ENCODE peak calls at places on chromosomes 13 and 19, in nine cellular contexts. E, T, O, D, G, P, K, A and W are unnamed samples.

GRCh38 chr19:17385878-17386611 is 8.0 kb downstream of the CCDC194 start:
- DNase-seq in E (peak; percentile 68), T (peak; percentile 52), O (peak; percentile 74), D (peak; percentile 59), G (peak; percentile 81), P (peak; percentile 58), K (peak; percentile 46), A (peak; percentile 65), W (no peak)

GRCh38 chr13:91323349-91323748 is 24.1 kb upstream of the MIR17HG start:
- DNase-seq in E (no peak), T (no peak), O (no peak), D (no peak), G (no peak), P (no peak), K (no peak), A (no peak), W (no peak)

GRCh38 chr19:3135961-3136683 is at the start of gene GNA15:
- DNase-seq in E (no peak), T (peak; percentile 37), O (peak; percentile 58), D (peak; percentile 70), G (no peak), P (peak; percentile 28), K (no peak), A (no peak), W (no peak)

GRCh38 chr13:52359534-52359933 is 46.4 kb downstream of the THSD1 start:
- DNase-seq in E (no peak), T (no peak), O (no peak), D (no peak), G (peak; percentile 69), P (no peak), K (no peak), A (peak; percentile 25), W (no peak)

GRCh38 chr19:48194041-48194871 is 23.8 kb downstream of the ZSWIM9 start:
- DNase-seq in E (no peak), T (no peak), O (no peak), D (no peak), G (peak; percentile 21), P (peak; percentile 13), K (no peak), A (peak; percentile 33), W (no peak)

GRCh38 chr13:26847281-26847680 is 86.7 kb upstream of the GPR12 start:
- DNase-seq in E (no peak), T (no peak), O (no peak), D (no peak), G (no peak), P (no peak), K (no peak), A (no peak), W (no peak)

GRCh38 chr19:13727798-13728197 is 36.5 kb upstream of the MRI1 start:
- DNase-seq in E (no peak), T (no peak), O (no peak), D (no peak), G (no peak), P (no peak), K (no peak), A (peak; percentile 47), W (no peak)

GRCh38 chr19:57656346-57656745 is 12.4 kb upstream of the ZSCAN4 start:
- DNase-seq in E (no peak), T (no peak), O (no peak), D (no peak), G (no peak), P (no peak), K (no peak), A (no peak), W (no peak)

GRCh38 chr19:1624458-1624857 is 19.2 kb upstream of the UQCR11 start:
- DNase-seq in E (no peak), T (peak; percentile 40), O (peak; percentile 49), D (no peak), G (peak; percentile 41), P (peak; percentile 51), K (no peak), A (peak; percentile 70), W (peak; percentile 57)

GRCh38 chr13:20161275-20161950 is 561 bp upstream of the GJA3 start:
- DNase-seq in E (peak; percentile 42), T (peak; percentile 44), O (peak; percentile 77), D (no peak), G (peak; percentile 25), P (peak; percentile 37), K (no peak), A (no peak), W (no peak)

GRCh38 chr13:52892925-52893324 is 44.5 kb upstream of the PCDH8 start:
- DNase-seq in E (no peak), T (no peak), O (no peak), D (no peak), G (no peak), P (no peak), K (no peak), A (no peak), W (no peak)

GRCh38 chr19:46618670-46619231 is 6.1 kb downstream of the PTGIR start:
- DNase-seq in E (no peak), T (no peak), O (no peak), D (no peak), G (peak; percentile 29), P (no peak), K (no peak), A (peak; percentile 60), W (no peak)

GRCh38 chr13:31896427-31896826 is 135.1 kb upstream of the FRY start:
- DNase-seq in E (peak; percentile 68), T (no peak), O (no peak), D (no peak), G (peak; percentile 78), P (no peak), K (no peak), A (peak; percentile 91), W (no peak)

GRCh38 chr19:30207357-30207756 is 164.8 kb upstream of the ZNF536 start:
- DNase-seq in E (no peak), T (no peak), O (no peak), D (no peak), G (no peak), P (no peak), K (no peak), A (no peak), W (no peak)

GRCh38 chr13:47672982-47673670 is 327.9 kb downstream of the SUCLA2 start:
- DNase-seq in E (no peak), T (no peak), O (no peak), D (no peak), G (peak; percentile 66), P (no peak), K (no peak), A (peak; percentile 98), W (no peak)

GRCh38 chr19:41195675-41196497 is 2.9 kb downstream of the CYP2S1 start:
- DNase-seq in E (no peak), T (no peak), O (no peak), D (no peak), G (no peak), P (no peak), K (no peak), A (peak; percentile 44), W (no peak)

GRCh38 chr19:7266832-7267231 is 27.4 kb downstream of the INSR start:
- DNase-seq in E (no peak), T (no peak), O (no peak), D (no peak), G (no peak), P (no peak), K (no peak), A (no peak), W (no peak)

GRCh38 chr19:7219056-7219455 is 75.2 kb downstream of the INSR start:
- DNase-seq in E (no peak), T (no peak), O (no peak), D (no peak), G (peak; percentile 2), P (no peak), K (no peak), A (no peak), W (no peak)

GRCh38 chr19:49861127-49861526 is 6.2 kb downstream of the PNKP start:
- DNase-seq in E (no peak), T (no peak), O (no peak), D (no peak), G (no peak), P (no peak), K (no peak), A (no peak), W (no peak)

GRCh38 chr19:31338069-31338767 is 11.0 kb downstream of the TSHZ3 start:
- DNase-seq in E (peak; percentile 81), T (no peak), O (no peak), D (no peak), G (peak; percentile 36), P (peak; percentile 13), K (no peak), A (peak; percentile 92), W (no peak)

GRCh38 chr13:76339649-76340048 is 546.6 kb downstream of the KCTD12 start:
- DNase-seq in E (no peak), T (no peak), O (no peak), D (no peak), G (no peak), P (no peak), K (no peak), A (no peak), W (no peak)

GRCh38 chr19:58575183-58576041 is 2.3 kb upstream of the MZF1 start:
- DNase-seq in E (peak; percentile 94), T (peak; percentile 75), O (peak; percentile 86), D (peak; percentile 88), G (peak; percentile 96), P (peak; percentile 69), K (peak; percentile 92), A (peak; percentile 94), W (peak; percentile 63)

GRCh38 chr13:112722433-112723250 is 32.8 kb downstream of the ATP11A start:
- DNase-seq in E (peak; percentile 80), T (no peak), O (no peak), D (no peak), G (peak; percentile 32), P (no peak), K (peak; percentile 80), A (peak; percentile 75), W (no peak)

GRCh38 chr13:57627663-57628062 is 3.9 kb upstream of the PCDH17 start:
- DNase-seq in E (no peak), T (no peak), O (no peak), D (no peak), G (peak; percentile 35), P (no peak), K (peak; percentile 12), A (peak; percentile 52), W (no peak)

GRCh38 chr13:25977216-25977615 is 74.6 kb downstream of the SHISA2 start:
- DNase-seq in E (no peak), T (no peak), O (no peak), D (no peak), G (no peak), P (no peak), K (no peak), A (no peak), W (peak; percentile 93)

GRCh38 chr19:38233740-38234251 is 9.8 kb upstream of the DPF1 start:
- DNase-seq in E (peak; percentile 76), T (peak; percentile 81), O (peak; percentile 90), D (peak; percentile 78), G (peak; percentile 91), P (peak; percentile 76), K (peak; percentile 73), A (peak; percentile 74), W (no peak)

GRCh38 chr13:24244802-24245201 is 64.6 kb upstream of the C1QTNF9 start:
- DNase-seq in E (no peak), T (no peak), O (no peak), D (no peak), G (no peak), P (no peak), K (no peak), A (no peak), W (no peak)

GRCh38 chr19:46049597-46049996 is 8.8 kb upstream of the IGFL4 start:
- DNase-seq in E (no peak), T (no peak), O (no peak), D (no peak), G (no peak), P (no peak), K (no peak), A (no peak), W (peak; percentile 56)

GRCh38 chr19:16660763-16661479 is at the start of gene TMEM38A:
- DNase-seq in E (no peak), T (peak; percentile 18), O (peak; percentile 70), D (peak; percentile 52), G (peak; percentile 69), P (peak; percentile 16), K (peak; percentile 49), A (no peak), W (no peak)

GRCh38 chr19:679418-680286 is 3.5 kb downstream of the FSTL3 start:
- DNase-seq in E (peak; percentile 83), T (no peak), O (peak; percentile 52), D (peak; percentile 55), G (peak; percentile 87), P (no peak), K (peak; percentile 48), A (peak; percentile 90), W (no peak)

GRCh38 chr13:41700790-41701310 is 243.5 kb downstream of the RGCC start:
- DNase-seq in E (no peak), T (no peak), O (no peak), D (no peak), G (peak; percentile 91), P (no peak), K (peak; percentile 28), A (peak; percentile 63), W (no peak)